ENCODE peak calls at places on chromosomes 16 and 17, in seven cellular contexts. One of them, this sample, is unnamed.
A peak's percentile ranks its signal among the peaks of the same experiment; 100 is the strongest.

GRCh38 chr17:60089097-60089844 is 10.6 kb upstream of the HEATR6 start:
- DNase-seq in cardiac muscle cell: no peak
- DNase-seq in aorta: no peak
- DNase-seq in A549: no peak
- DNase-seq in body of pancreas: no peak
- DNase-seq in tibial nerve: no peak
- DNase-seq in PC-9: no peak
- DNase-seq in this sample: no peak

GRCh38 chr17:37406635-37407455 is at the start of the genes ACACA and TADA2A:
- DNase-seq in PC-9: peak; percentile 59
- DNase-seq in cardiac muscle cell: peak; percentile 85
- DNase-seq in body of pancreas: peak; percentile 82
- DNase-seq in tibial nerve: peak; percentile 44
- DNase-seq in aorta: peak; percentile 93
- DNase-seq in A549: peak; percentile 93
- DNase-seq in this sample: peak; percentile 86

GRCh38 chr16:85089485-85089884 is 22.8 kb downstream of the CIBAR2 start:
- DNase-seq in PC-9: no peak
- DNase-seq in tibial nerve: no peak
- DNase-seq in body of pancreas: no peak
- DNase-seq in A549: no peak
- DNase-seq in aorta: no peak
- DNase-seq in cardiac muscle cell: peak; percentile 41
- DNase-seq in this sample: no peak

GRCh38 chr16:424033-424622 is 1.3 kb upstream of the RAB11FIP3 start:
- DNase-seq in body of pancreas: peak; percentile 80
- DNase-seq in aorta: no peak
- DNase-seq in PC-9: peak; percentile 80
- DNase-seq in tibial nerve: peak; percentile 40
- DNase-seq in cardiac muscle cell: no peak
- DNase-seq in A549: peak; percentile 50
- DNase-seq in this sample: peak; percentile 79

GRCh38 chr17:17809527-17810373 is 27.0 kb downstream of the SREBF1 start:
- DNase-seq in PC-9: no peak
- DNase-seq in body of pancreas: no peak
- DNase-seq in A549: no peak
- DNase-seq in tibial nerve: peak; percentile 46
- DNase-seq in aorta: peak; percentile 89
- DNase-seq in cardiac muscle cell: peak; percentile 79
- DNase-seq in this sample: peak; percentile 88

GRCh38 chr17:42459256-42459982 is 741 bp downstream of the ATP6V0A1 start:
- DNase-seq in aorta: peak; percentile 84
- DNase-seq in PC-9: peak; percentile 64
- DNase-seq in body of pancreas: peak; percentile 47
- DNase-seq in cardiac muscle cell: peak; percentile 7
- DNase-seq in A549: peak; percentile 68
- DNase-seq in tibial nerve: peak; percentile 64
- DNase-seq in this sample: no peak

GRCh38 chr16:31376705-31377104 is 16.4 kb upstream of the ITGAD start:
- DNase-seq in cardiac muscle cell: no peak
- DNase-seq in body of pancreas: peak; percentile 67
- DNase-seq in A549: no peak
- DNase-seq in tibial nerve: no peak
- DNase-seq in aorta: peak; percentile 43
- DNase-seq in PC-9: no peak
- DNase-seq in this sample: no peak

GRCh38 chr17:81044764-81045589 is 10.0 kb downstream of the BAIAP2 start:
- DNase-seq in body of pancreas: peak; percentile 71
- DNase-seq in A549: no peak
- DNase-seq in cardiac muscle cell: no peak
- DNase-seq in aorta: peak; percentile 93
- DNase-seq in tibial nerve: peak; percentile 71
- DNase-seq in PC-9: peak; percentile 43
- DNase-seq in this sample: peak; percentile 92

GRCh38 chr16:1444730-1445517 is 568 bp upstream of the CCDC154 start:
- DNase-seq in PC-9: no peak
- DNase-seq in A549: no peak
- DNase-seq in aorta: no peak
- DNase-seq in cardiac muscle cell: no peak
- DNase-seq in body of pancreas: no peak
- DNase-seq in tibial nerve: no peak
- DNase-seq in this sample: no peak

GRCh38 chr17:49776864-49777263 is 11.6 kb upstream of the KAT7 start:
- DNase-seq in body of pancreas: no peak
- DNase-seq in tibial nerve: no peak
- DNase-seq in aorta: peak; percentile 81
- DNase-seq in cardiac muscle cell: no peak
- DNase-seq in PC-9: no peak
- DNase-seq in A549: no peak
- DNase-seq in this sample: peak; percentile 79

GRCh38 chr16:76535-77272 is 1.3 kb upstream of the MPG start:
- DNase-seq in aorta: peak; percentile 94
- DNase-seq in A549: peak; percentile 48
- DNase-seq in tibial nerve: peak; percentile 73
- DNase-seq in cardiac muscle cell: no peak
- DNase-seq in PC-9: peak; percentile 40
- DNase-seq in body of pancreas: peak; percentile 69
- DNase-seq in this sample: peak; percentile 94

GRCh38 chr17:53896047-53896446 is 73.3 kb downstream of the KIF2B start:
- DNase-seq in cardiac muscle cell: no peak
- DNase-seq in PC-9: no peak
- DNase-seq in aorta: no peak
- DNase-seq in body of pancreas: no peak
- DNase-seq in tibial nerve: no peak
- DNase-seq in A549: no peak
- DNase-seq in this sample: no peak

GRCh38 chr17:32461853-32462617 is 17.7 kb downstream of the PSMD11 start:
- DNase-seq in aorta: no peak
- DNase-seq in cardiac muscle cell: peak; percentile 69
- DNase-seq in PC-9: no peak
- DNase-seq in A549: peak; percentile 71
- DNase-seq in tibial nerve: no peak
- DNase-seq in body of pancreas: peak; percentile 49
- DNase-seq in this sample: peak; percentile 39

GRCh38 chr16:79339863-79340262 is 260.7 kb downstream of the MAF start:
- DNase-seq in A549: no peak
- DNase-seq in aorta: no peak
- DNase-seq in cardiac muscle cell: peak; percentile 13
- DNase-seq in body of pancreas: no peak
- DNase-seq in PC-9: no peak
- DNase-seq in tibial nerve: no peak
- DNase-seq in this sample: no peak

GRCh38 chr17:18992454-18993130 is 12.0 kb downstream of the FAM83G start:
- DNase-seq in tibial nerve: no peak
- DNase-seq in body of pancreas: no peak
- DNase-seq in aorta: no peak
- DNase-seq in A549: no peak
- DNase-seq in PC-9: no peak
- DNase-seq in cardiac muscle cell: no peak
- DNase-seq in this sample: peak; percentile 40
- H3K27ac ChIP-seq in tibial nerve: no peak overlapping the region
- H3K27ac ChIP-seq in body of pancreas: no peak overlapping the region
- H3K27ac ChIP-seq in aorta: no peak overlapping the region
- H3K27ac ChIP-seq in A549: no peak overlapping the region
- H3K27ac ChIP-seq in PC-9: no peak overlapping the region
- H3K27ac ChIP-seq in cardiac muscle cell: no peak overlapping the region
- H3K27ac ChIP-seq in this sample: no peak overlapping the region

DNA sequence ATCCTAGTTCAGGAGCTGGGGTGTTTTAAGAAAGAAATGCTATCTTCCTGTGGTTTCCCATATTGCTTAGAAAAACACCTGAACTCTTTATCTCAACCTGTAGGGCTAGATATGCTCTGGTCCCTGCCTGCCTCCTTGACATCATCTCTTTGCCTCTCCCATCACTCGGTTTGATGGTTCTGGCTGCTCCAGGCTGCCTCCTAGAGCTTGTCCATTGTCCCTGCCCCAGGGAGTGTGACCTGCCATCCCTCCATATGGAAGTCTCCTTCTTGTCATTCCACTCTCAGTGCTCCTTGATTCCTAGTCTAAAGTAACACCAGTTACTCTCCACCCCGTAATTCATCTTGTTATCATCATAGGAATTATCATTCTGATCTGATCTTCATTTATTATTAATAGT is 369.0 kb upstream of the EEF2KMT start:
- DNase-seq in tibial nerve: no peak
- DNase-seq in cardiac muscle cell: no peak
- DNase-seq in PC-9: no peak
- DNase-seq in body of pancreas: no peak
- DNase-seq in A549: no peak
- DNase-seq in aorta: no peak
- DNase-seq in this sample: no peak
- H3K9me3 ChIP-seq in tibial nerve: no peaks in the 10 kb centered on the region
- H3K9me3 ChIP-seq in cardiac muscle cell: no peaks in the 10 kb centered on the region
- H3K9me3 ChIP-seq in PC-9: no peaks in the 10 kb centered on the region
- H3K9me3 ChIP-seq in body of pancreas: no peaks in the 10 kb centered on the region
- H3K9me3 ChIP-seq in A549: no peaks in the 10 kb centered on the region
- H3K9me3 ChIP-seq in aorta: no peaks in the 10 kb centered on the region
- H3K9me3 ChIP-seq in this sample: no peaks in the 10 kb centered on the region

DNA sequence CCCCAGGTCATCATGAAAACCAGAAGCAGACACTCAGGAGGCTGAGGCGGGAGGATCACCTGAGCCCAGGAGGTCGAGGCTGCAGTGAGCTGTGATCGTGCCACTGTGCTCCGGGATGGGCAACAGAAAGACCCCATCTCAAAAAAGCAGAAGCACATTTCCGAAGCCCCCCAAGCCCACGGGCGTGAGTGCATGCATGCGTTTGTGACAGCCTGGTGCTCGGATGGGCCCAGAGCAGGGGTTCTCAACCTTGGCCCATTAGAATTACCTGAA is 19.1 kb downstream of the TMC6 start:
- DNase-seq in body of pancreas: no peak
- DNase-seq in tibial nerve: no peak
- DNase-seq in aorta: peak; percentile 28
- DNase-seq in A549: no peak
- DNase-seq in cardiac muscle cell: no peak
- DNase-seq in PC-9: no peak
- DNase-seq in this sample: no peak
- H3K4me1 ChIP-seq in body of pancreas: peaks cover 7% of the 10 kb centered on the region
- H3K4me1 ChIP-seq in tibial nerve: peaks cover 59% of the 10 kb centered on the region
- H3K4me1 ChIP-seq in aorta: no peaks in the 10 kb centered on the region
- H3K4me1 ChIP-seq in A549: no peaks in the 10 kb centered on the region
- H3K4me1 ChIP-seq in cardiac muscle cell: peaks cover 12% of the 10 kb centered on the region
- H3K4me1 ChIP-seq in PC-9: no peaks in the 10 kb centered on the region
- H3K4me1 ChIP-seq in this sample: no peaks in the 10 kb centered on the region

GRCh38 chr17:44556114-44556853 is 1.0 kb upstream of the FZD2 start:
- DNase-seq in aorta: no peak
- DNase-seq in A549: peak; percentile 84
- DNase-seq in body of pancreas: peak; percentile 35
- DNase-seq in PC-9: peak; percentile 39
- DNase-seq in cardiac muscle cell: peak; percentile 67
- DNase-seq in tibial nerve: no peak
- DNase-seq in this sample: peak; percentile 62
- H3K27ac ChIP-seq in aorta: peak overlapping the region; percentile 48
- H3K27ac ChIP-seq in A549: peak overlapping the region; percentile 95
- H3K27ac ChIP-seq in body of pancreas: no peak overlapping the region
- H3K27ac ChIP-seq in PC-9: peak overlapping the region; percentile 69
- H3K27ac ChIP-seq in cardiac muscle cell: peak overlapping the region; percentile 94
- H3K27ac ChIP-seq in tibial nerve: peak overlapping the region; percentile 91
- H3K27ac ChIP-seq in this sample: peak overlapping the region; percentile 38

GRCh38 chr17:83151056-83151441 is 71.6 kb downstream of the METRNL start:
- DNase-seq in body of pancreas: no peak
- DNase-seq in aorta: peak; percentile 26
- DNase-seq in tibial nerve: no peak
- DNase-seq in PC-9: no peak
- DNase-seq in A549: no peak
- DNase-seq in cardiac muscle cell: no peak
- DNase-seq in this sample: no peak
- H3K9me3 ChIP-seq in body of pancreas: no peaks in the 10 kb centered on the region
- H3K9me3 ChIP-seq in aorta: no peaks in the 10 kb centered on the region
- H3K9me3 ChIP-seq in tibial nerve: no peaks in the 10 kb centered on the region
- H3K9me3 ChIP-seq in PC-9: no peaks in the 10 kb centered on the region
- H3K9me3 ChIP-seq in A549: no peaks in the 10 kb centered on the region
- H3K9me3 ChIP-seq in cardiac muscle cell: no peaks in the 10 kb centered on the region
- H3K9me3 ChIP-seq in this sample: no peaks in the 10 kb centered on the region